ENCODE peak calls at places on chromosomes 16 and 17, in five cellular contexts. A is NCI-H1436; Y is stimulated activated CD8-positive, alpha-beta memory T cell treated with anti-CD3 and anti-CD28 coated beads, Interleukin-7, amount 100 ng/mL, for 1 hour; B is transverse colon; M is NAMALWA. S is an unnamed sample.

GRCh38 chr17:31147507-31148202 is 52.9 kb downstream of the NF1 start:
- DNase-seq in A (no peak), B (no peak), M (no peak), Y (no peak), S (no peak)

GRCh38 chr17:16419074-16419928 is 3.9 kb downstream of the TRPV2 start:
- DNase-seq in M (no peak), B (no peak), Y (no peak), A (no peak), S (no peak)

GRCh38 chr17:40070895-40071719 is 8.3 kb downstream of the THRA start:
- DNase-seq in A (no peak), B (peak; percentile 88), Y (no peak), M (no peak), S (no peak)

GRCh38 chr16:58198022-58198683 is at the start of gene CSNK2A2:
- DNase-seq in A (peak; percentile 71), B (peak; percentile 78), Y (peak; percentile 35), M (peak; percentile 69), S (peak; percentile 64)

GRCh38 chr17:42675348-42675983 is 1.3 kb downstream of the PLEKHH3 start:
- DNase-seq in A (peak; percentile 39), M (peak; percentile 40), Y (no peak), B (peak; percentile 44), S (peak; percentile 78)

GRCh38 chr16:22318690-22319358 is 21.6 kb downstream of the POLR3E start:
- DNase-seq in B (peak; percentile 38), M (peak; percentile 68), A (no peak), Y (peak; percentile 22), S (no peak)

GRCh38 chr17:82470065-82470464 is 11.5 kb downstream of the NARF start:
- DNase-seq in Y (no peak), A (no peak), M (no peak), B (no peak), S (no peak)

GRCh38 chr16:22264786-22265185 is 32.4 kb upstream of the POLR3E start:
- DNase-seq in B (no peak), M (no peak), A (no peak), Y (no peak), S (no peak)

GRCh38 chr17:40021471-40021961 is 6.3 kb downstream of the CSF3 start:
- DNase-seq in A (no peak), Y (no peak), B (no peak), M (no peak), S (no peak)

GRCh38 chr16:58443783-58444182 is 51.5 kb downstream of the GINS3 start:
- DNase-seq in Y (no peak), M (no peak), A (no peak), B (no peak), S (no peak)

GRCh38 chr17:79654960-79655382 is 44.1 kb upstream of the RBFOX3 start:
- DNase-seq in Y (no peak), M (no peak), A (no peak), B (no peak), S (no peak)

GRCh38 chr16:52573365-52574104 is 26.6 kb upstream of the TOX3 start:
- DNase-seq in M (no peak), B (peak; percentile 63), Y (no peak), A (no peak), S (no peak)

GRCh38 chr16:2776500-2777139 is 460 bp downstream of the ELOB start:
- DNase-seq in M (peak; percentile 49), Y (no peak), A (no peak), B (no peak), S (no peak)

GRCh38 chr16:85234310-85235235 is 122.3 kb upstream of the CIBAR2 start:
- DNase-seq in M (no peak), Y (no peak), B (peak; percentile 50), A (no peak), S (no peak)

GRCh38 chr17:83030432-83030831 is 49.0 kb upstream of the METRNL start:
- DNase-seq in A (no peak), M (no peak), Y (no peak), B (no peak), S (no peak)

GRCh38 chr17:55295411-55296170 is 30.8 kb downstream of the HLF start:
- DNase-seq in A (peak; percentile 54), B (peak; percentile 66), Y (peak; percentile 11), M (peak; percentile 75), S (peak; percentile 13)

GRCh38 chr17:18257747-18258355 is 687 bp downstream of the FLII start:
- DNase-seq in M (peak; percentile 42), A (no peak), Y (no peak), B (peak; percentile 86), S (no peak)

GRCh38 chr17:80802626-80803450 is 188.8 kb upstream of the CHMP6 start:
- DNase-seq in M (no peak), Y (no peak), A (no peak), B (no peak), S (no peak)

GRCh38 chr17:67671492-67671891 is 46.2 kb upstream of the NOL11 start:
- DNase-seq in A (no peak), B (no peak), Y (no peak), M (no peak), S (peak; percentile 27)

S was measured in COR-L47.